ENCODE peak calls at places on chromosomes 2 and 18, in five cellular contexts. E is anterior cingulate cortex; S is HuH-7.5; N is stimulated activated CD8-positive, alpha-beta memory T cell treated with anti-CD3 and anti-CD28 coated beads, Interleukin-4, amount 100 ng/mL, for 1 hour; O is NCI-H524. G is an unnamed sample.

GRCh38 chr2:161414385-161415040 is 1.6 kb upstream of the TBR1 start:
- DNase-seq in E (no peak), S (peak), N (no peak), O (peak), G (no peak)

GRCh38 chr2:190871539-190871938 is 9.1 kb upstream of the GLS start:
- DNase-seq in E (no peak), S (no peak), N (no peak), O (no peak), G (no peak)

GRCh38 chr18:3097082-3097481 is 84.1 kb upstream of the LPIN2 start:
- DNase-seq in E (no peak), S (no peak), N (no peak), O (no peak), G (no peak)

GRCh38 chr2:15930589-15931513 is 9.5 kb upstream of the MYCN start:
- DNase-seq in E (no peak), S (no peak), N (no peak), O (peak), G (no peak)

GRCh38 chr18:28478531-28478930 is 301.6 kb upstream of the CDH2 start:
- DNase-seq in E (no peak), S (no peak), N (no peak), O (no peak), G (no peak)

GRCh38 chr2:236833501-236834186 is 252.0 kb upstream of the COPS8 start:
- DNase-seq in E (no peak), S (no peak), N (no peak), O (no peak), G (no peak)

GRCh38 chr2:171788316-171788993 is 101.2 kb downstream of the DYNC1I2 start:
- DNase-seq in E (no peak), S (no peak), N (no peak), O (no peak), G (no peak)

GRCh38 chr2:171763602-171764001 is 76.3 kb downstream of the DYNC1I2 start:
- DNase-seq in E (no peak), S (no peak), N (no peak), O (no peak), G (no peak)

GRCh38 chr18:66111018-66111417 is 360.2 kb downstream of the CDH7 start:
- DNase-seq in E (no peak), S (no peak), N (no peak), O (no peak), G (no peak)

G was measured in D721Med.